ENCODE peak calls at places on chromosomes 3 and 15, in four cellular contexts. A, M, H and F are unnamed samples.

GRCh38 chr3:72887378-72887722 is 496 bp upstream of the GXYLT2 start:
- DNase-seq in A (no peak), M (no peak), H (no peak), F (no peak)

GRCh38 chr3:25910997-25911396 is 121.1 kb downstream of the OXSM start:
- DNase-seq in A (peak), M (no peak), H (peak), F (no peak)

GRCh38 chr15:50828610-50829206 is 63.2 kb upstream of the SPPL2A start:
- DNase-seq in A (no peak), M (peak), H (peak), F (peak)

GRCh38 chr3:190692256-190692655 is 170.2 kb downstream of the GMNC start:
- DNase-seq in A (no peak), M (no peak), H (no peak), F (no peak)

GRCh38 chr3:178137206-178137605 is 399.0 kb upstream of the KCNMB2 start:
- DNase-seq in A (no peak), M (no peak), H (no peak), F (no peak)

GRCh38 chr3:38493019-38493418 is 3.1 kb upstream of the EXOG start:
- DNase-seq in A (no peak), M (no peak), H (no peak), F (peak)

GRCh38 chr3:19885468-19885867 is 48.5 kb downstream of the EFHB start:
- DNase-seq in A (peak), M (peak), H (peak), F (no peak)

GRCh38 chr3:105835606-105836005 is 33.2 kb downstream of the CBLB start:
- DNase-seq in A (no peak), M (no peak), H (no peak), F (no peak)

GRCh38 chr3:62961874-62962556 is 86.8 kb upstream of the CADPS start:
- DNase-seq in A (no peak), M (no peak), H (no peak), F (no peak)

GRCh38 chr3:186665484-186666188 is at the start of gene HRG:
- DNase-seq in A (no peak), M (no peak), H (no peak), F (no peak)

GRCh38 chr3:177236704-177237103 is 39.4 kb upstream of the TBL1XR1 start:
- DNase-seq in A (no peak), M (no peak), H (no peak), F (no peak)

GRCh38 chr3:43468141-43468540 is 153.7 kb downstream of the ANO10 start:
- DNase-seq in A (no peak), M (no peak), H (no peak), F (no peak)

GRCh38 chr3:42847731-42848130 is 27.9 kb downstream of the CYP8B1 start:
- DNase-seq in A (no peak), M (no peak), H (no peak), F (no peak)

GRCh38 chr15:82535566-82536408 is 4.5 kb downstream of the RPS17 start:
- DNase-seq in A (no peak), M (no peak), H (no peak), F (no peak)

GRCh38 chr3:57770121-57770828 is 14.2 kb downstream of the SLMAP start:
- DNase-seq in A (no peak), M (no peak), H (no peak), F (no peak)

GRCh38 chr3:78434801-78435200 is 1333.0 kb downstream of the ROBO1 start:
- DNase-seq in A (no peak), M (peak), H (no peak), F (no peak)

GRCh38 chr15:66883322-66883911 is 181.4 kb downstream of the SMAD6 start:
- DNase-seq in A (peak), M (peak), H (peak), F (peak)

GRCh38 chr15:39573287-39573686 is 7.6 kb upstream of the THBS1 start:
- DNase-seq in A (no peak), M (no peak), H (no peak), F (no peak)

GRCh38 chr15:44535509-44536297 is 1.2 kb upstream of the EIF3J start:
- DNase-seq in A (peak), M (no peak), H (peak), F (no peak)

GRCh38 chr3:111976254-111976653 is 2.6 kb upstream of the ABHD10 start:
- DNase-seq in A (no peak), M (no peak), H (no peak), F (no peak)

DNA sequence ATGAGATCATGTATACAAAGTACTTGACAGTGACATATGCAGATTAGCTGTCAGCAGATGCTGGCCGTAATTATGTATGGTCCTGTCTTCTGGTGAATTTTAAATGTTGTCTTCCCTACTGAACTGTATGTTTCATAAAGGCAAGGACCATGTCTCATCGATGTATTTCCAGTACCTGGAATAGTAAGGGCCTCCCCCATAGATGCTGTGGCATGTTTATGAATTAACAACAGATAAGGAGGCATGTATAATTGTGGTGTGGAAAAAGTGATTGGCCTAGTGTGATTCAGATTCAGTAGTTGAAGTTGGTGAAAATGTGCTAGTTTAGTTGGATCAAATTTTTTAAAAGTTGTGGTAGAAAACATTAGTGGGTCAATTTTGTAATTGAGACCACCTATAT is 202.7 kb upstream of the SLC2A2 start:
- DNase-seq in A (no peak), M (no peak), H (no peak), F (no peak)
- TF ChIP-seq CTCF in A (no peak), M (no peak), H (no peak), F (no peak)

GRCh38 chr15:41692049-41692448 is 31.8 kb downstream of the MGA start:
- DNase-seq in A (no peak), M (no peak), H (no peak), F (no peak)

GRCh38 chr15:41689083-41689482 is 28.9 kb downstream of the MGA start:
- DNase-seq in A (no peak), M (no peak), H (no peak), F (no peak)

GRCh38 chr15:41691471-41691870 is 31.3 kb downstream of the MGA start:
- DNase-seq in A (no peak), M (no peak), H (no peak), F (no peak)

GRCh38 chr15:41690636-41691035 is 30.4 kb downstream of the MGA start:
- DNase-seq in A (no peak), M (no peak), H (no peak), F (no peak)

DNA sequence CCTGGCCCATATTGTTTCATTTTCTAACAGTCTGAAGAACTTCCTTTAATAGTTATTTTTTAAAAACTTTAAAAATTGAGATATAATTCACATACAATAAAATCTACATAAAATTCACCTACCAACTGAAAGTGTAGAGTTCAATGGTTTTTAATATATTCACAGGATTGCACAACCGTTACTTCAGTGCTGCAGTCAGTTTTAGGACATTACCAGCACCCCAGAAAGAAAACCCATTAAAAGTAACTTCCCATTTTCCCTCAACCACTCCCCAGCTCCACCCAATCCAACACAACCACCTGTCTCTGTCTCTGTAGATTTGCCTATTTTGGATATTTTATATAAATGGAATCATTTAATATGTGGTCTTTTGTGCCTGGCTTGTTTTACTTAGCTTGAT is 29.6 kb downstream of the MGA start:
- DNase-seq in A (no peak), M (no peak), H (no peak), F (no peak)
- TF ChIP-seq CTCF in A (no peak), M (no peak), H (no peak), F (no peak)

DNA sequence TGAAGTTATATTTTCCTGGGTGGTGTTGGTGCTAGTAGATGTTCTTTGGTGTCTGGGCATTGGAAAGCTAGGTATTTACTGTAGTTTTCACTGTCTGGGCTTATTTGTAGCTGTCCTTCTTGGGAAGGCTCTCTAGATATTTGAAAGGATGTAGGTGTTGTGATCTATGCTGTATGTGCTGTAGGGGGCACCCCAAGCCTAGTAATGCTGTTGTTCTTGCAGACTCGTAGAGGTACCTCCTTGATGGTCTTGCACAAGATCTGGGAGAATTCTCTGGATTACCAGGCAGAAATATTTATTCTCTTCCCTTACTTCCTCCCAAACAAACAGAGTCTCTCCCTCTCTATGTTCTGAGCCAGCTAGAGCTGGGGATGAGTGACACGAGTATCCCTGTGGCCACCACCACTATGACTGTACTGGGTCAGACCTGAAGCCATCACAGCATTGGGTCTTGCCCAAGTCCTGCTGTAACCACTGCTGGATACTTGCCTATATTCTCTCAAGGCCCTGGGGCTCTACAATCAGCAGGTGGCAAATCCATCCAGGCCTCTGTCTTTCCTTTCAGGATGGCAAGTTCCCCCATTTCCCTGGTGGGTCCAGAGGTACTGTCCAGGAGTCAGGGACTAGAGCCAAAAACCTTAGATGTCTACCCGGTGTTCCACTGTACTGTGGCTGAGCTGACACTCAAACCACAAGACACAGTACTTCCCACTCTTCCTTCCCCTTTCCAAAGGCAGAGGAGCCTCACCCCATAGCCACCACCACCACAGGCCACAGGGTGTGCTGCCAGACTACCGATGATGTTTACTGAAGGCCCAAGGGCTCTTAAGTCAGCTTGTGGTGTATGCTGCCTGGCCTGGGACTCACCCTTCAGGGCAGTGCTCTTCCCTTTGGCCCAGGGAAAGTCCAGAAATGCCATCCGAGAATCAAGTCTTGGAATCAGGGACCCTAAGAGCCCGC is 195.2 kb upstream of the DPPA4 start:
- DNase-seq in A (peak), M (peak), H (peak), F (peak)
- TF ChIP-seq CTCF in A (peak), M (peak), H (no peak), F (peak)

GRCh38 chr3:189563841-189564563 is 67.2 kb upstream of the TP63 start:
- DNase-seq in A (no peak), M (peak), H (peak), F (peak)
- TF ChIP-seq CTCF in A (no peak), M (peak), H (no peak), F (no peak)

GRCh38 chr3:155370764-155371503 is 77.5 kb upstream of the STRIT1 start:
- DNase-seq in A (no peak), M (no peak), H (no peak), F (no peak)

GRCh38 chr3:155367510-155367909 is 74.0 kb upstream of the STRIT1 start:
- DNase-seq in A (no peak), M (no peak), H (no peak), F (no peak)

GRCh38 chr3:155369244-155369643 is 75.8 kb upstream of the STRIT1 start:
- DNase-seq in A (no peak), M (no peak), H (no peak), F (no peak)

GRCh38 chr3:155369735-155370134 is 76.3 kb upstream of the STRIT1 start:
- DNase-seq in A (no peak), M (no peak), H (no peak), F (no peak)

DNA sequence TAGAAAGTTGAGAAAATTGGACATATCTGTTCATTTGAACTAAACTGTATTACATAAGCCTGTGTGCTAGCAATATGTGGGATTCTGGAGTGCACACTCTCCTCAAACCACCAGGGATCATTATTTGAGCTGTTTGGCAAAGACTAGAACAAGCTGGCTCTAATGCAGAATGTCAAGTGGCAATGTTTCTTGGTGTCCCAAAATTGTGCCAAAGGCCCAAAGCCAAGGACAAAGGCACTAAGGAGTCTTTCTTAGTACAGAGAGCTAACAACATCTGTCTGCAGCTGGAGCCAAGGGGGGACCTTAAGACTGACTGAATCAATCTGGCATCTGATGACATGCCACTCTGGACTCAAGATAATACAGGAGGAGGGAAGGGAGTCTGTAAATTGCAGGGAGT is 76.7 kb upstream of the STRIT1 start:
- DNase-seq in A (no peak), M (no peak), H (peak), F (no peak)
- TF ChIP-seq CTCF in A (no peak), M (no peak), H (no peak), F (no peak)

GRCh38 chr3:51642462-51642861 is 28.6 kb upstream of the TEX264 start:
- DNase-seq in A (no peak), M (no peak), H (no peak), F (no peak)
- TF ChIP-seq CTCF in A (no peak), M (peak), H (no peak), F (peak)

GRCh38 chr3:129625071-129625874 is 18.8 kb upstream of the PLXND1 start:
- DNase-seq in A (no peak), M (no peak), H (no peak), F (no peak)

GRCh38 chr3:129628169-129628522 is 21.7 kb upstream of the PLXND1 start:
- DNase-seq in A (no peak), M (no peak), H (no peak), F (no peak)

GRCh38 chr3:129629011-129629410 is 22.5 kb upstream of the PLXND1 start:
- DNase-seq in A (no peak), M (no peak), H (no peak), F (no peak)

GRCh38 chr3:129627350-129628168 is 21.1 kb upstream of the PLXND1 start:
- DNase-seq in A (peak), M (no peak), H (peak), F (no peak)

GRCh38 chr3:129626744-129627349 is 20.4 kb upstream of the PLXND1 start:
- DNase-seq in A (peak), M (no peak), H (peak), F (no peak)
- TF ChIP-seq CTCF in A (no peak), M (peak), H (no peak), F (no peak)

GRCh38 chr15:92304239-92304975 is 89.3 kb upstream of the ST8SIA2 start:
- DNase-seq in A (no peak), M (no peak), H (no peak), F (no peak)

GRCh38 chr15:92305342-92305741 is 88.3 kb upstream of the ST8SIA2 start:
- DNase-seq in A (no peak), M (no peak), H (no peak), F (no peak)

DNA sequence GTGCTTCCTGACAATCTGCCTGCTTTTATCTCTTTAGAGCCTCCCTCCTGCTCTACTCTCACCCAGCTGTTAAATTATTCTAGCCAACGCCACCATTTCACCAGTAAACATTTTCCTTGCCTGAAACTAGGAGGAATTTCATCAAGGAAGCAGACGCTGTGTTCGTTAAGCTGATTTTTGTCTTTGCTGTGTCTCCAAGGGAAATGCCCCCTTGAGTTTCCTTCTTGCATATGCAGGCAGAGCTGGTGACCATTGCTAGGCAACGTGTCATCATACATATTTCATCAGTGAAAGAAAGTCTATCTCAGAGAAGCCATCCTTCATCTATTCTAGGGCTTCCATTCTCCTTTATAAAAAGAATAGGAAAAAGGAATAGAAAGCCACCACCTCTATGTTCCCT is 87.0 kb upstream of the ST8SIA2 start:
- DNase-seq in A (no peak), M (no peak), H (no peak), F (no peak)
- TF ChIP-seq CTCF in A (peak), M (peak), H (no peak), F (no peak)